ENCODE peak calls at places on chromosomes 13 and 19, in nine cellular contexts. One of them, this sample, is unnamed.

GRCh38 chr13:113428871-113429607 is 24.2 kb downstream of the ADPRHL1 start:
- DNase-seq in skeletal muscle cell: no peak
- DNase-seq in left ventricle myocardium inferior: no peak
- DNase-seq in cardiac muscle cell: no peak
- DNase-seq in H7: no peak
- DNase-seq in PC-3: no peak
- DNase-seq in GM12864: no peak
- DNase-seq in fibroblast of mammary gland: no peak
- DNase-seq in kidney epithelial cell: no peak
- DNase-seq in this sample: no peak

GRCh38 chr19:35931161-35931873 is 4.9 kb upstream of the LRFN3 start:
- DNase-seq in cardiac muscle cell: peak
- DNase-seq in GM12864: peak
- DNase-seq in kidney epithelial cell: peak
- DNase-seq in H7: peak
- DNase-seq in skeletal muscle cell: peak
- DNase-seq in PC-3: peak
- DNase-seq in left ventricle myocardium inferior: peak
- DNase-seq in fibroblast of mammary gland: peak
- DNase-seq in this sample: peak

GRCh38 chr13:76654263-76654662 is 231.9 kb downstream of the KCTD12 start:
- DNase-seq in fibroblast of mammary gland: no peak
- DNase-seq in kidney epithelial cell: no peak
- DNase-seq in GM12864: no peak
- DNase-seq in left ventricle myocardium inferior: no peak
- DNase-seq in PC-3: no peak
- DNase-seq in cardiac muscle cell: no peak
- DNase-seq in skeletal muscle cell: no peak
- DNase-seq in H7: no peak
- DNase-seq in this sample: no peak

GRCh38 chr13:111874981-111875380 is 192.0 kb upstream of the SOX1 start:
- DNase-seq in cardiac muscle cell: no peak
- DNase-seq in skeletal muscle cell: no peak
- DNase-seq in kidney epithelial cell: no peak
- DNase-seq in left ventricle myocardium inferior: no peak
- DNase-seq in GM12864: no peak
- DNase-seq in H7: no peak
- DNase-seq in fibroblast of mammary gland: no peak
- DNase-seq in PC-3: no peak
- DNase-seq in this sample: no peak

GRCh38 chr19:15954820-15955219 is 6.0 kb downstream of the OR10H4 start:
- DNase-seq in GM12864: no peak
- DNase-seq in cardiac muscle cell: no peak
- DNase-seq in PC-3: peak
- DNase-seq in left ventricle myocardium inferior: no peak
- DNase-seq in skeletal muscle cell: no peak
- DNase-seq in kidney epithelial cell: no peak
- DNase-seq in H7: no peak
- DNase-seq in fibroblast of mammary gland: no peak
- DNase-seq in this sample: no peak

GRCh38 chr13:100526299-100527030 is 62.1 kb downstream of the GGACT start:
- DNase-seq in left ventricle myocardium inferior: no peak
- DNase-seq in GM12864: no peak
- DNase-seq in H7: peak
- DNase-seq in cardiac muscle cell: no peak
- DNase-seq in fibroblast of mammary gland: no peak
- DNase-seq in PC-3: no peak
- DNase-seq in kidney epithelial cell: no peak
- DNase-seq in skeletal muscle cell: no peak
- DNase-seq in this sample: no peak

GRCh38 chr13:102440259-102440936 is 38.5 kb upstream of the FGF14 start:
- DNase-seq in kidney epithelial cell: peak
- DNase-seq in GM12864: peak
- DNase-seq in cardiac muscle cell: no peak
- DNase-seq in PC-3: no peak
- DNase-seq in H7: no peak
- DNase-seq in fibroblast of mammary gland: no peak
- DNase-seq in skeletal muscle cell: no peak
- DNase-seq in left ventricle myocardium inferior: no peak
- DNase-seq in this sample: no peak

GRCh38 chr13:39530996-39531395 is 72.0 kb downstream of the LHFPL6 start:
- DNase-seq in GM12864: no peak
- DNase-seq in skeletal muscle cell: no peak
- DNase-seq in fibroblast of mammary gland: peak
- DNase-seq in cardiac muscle cell: no peak
- DNase-seq in PC-3: peak
- DNase-seq in H7: no peak
- DNase-seq in left ventricle myocardium inferior: no peak
- DNase-seq in kidney epithelial cell: no peak
- DNase-seq in this sample: no peak

GRCh38 chr13:97267418-97268059 is 45.4 kb downstream of the MBNL2 start:
- DNase-seq in skeletal muscle cell: no peak
- DNase-seq in fibroblast of mammary gland: no peak
- DNase-seq in cardiac muscle cell: no peak
- DNase-seq in left ventricle myocardium inferior: no peak
- DNase-seq in kidney epithelial cell: no peak
- DNase-seq in H7: peak
- DNase-seq in GM12864: no peak
- DNase-seq in PC-3: no peak
- DNase-seq in this sample: no peak

GRCh38 chr13:71217827-71218226 is 649.2 kb downstream of the DACH1 start:
- DNase-seq in kidney epithelial cell: no peak
- DNase-seq in H7: no peak
- DNase-seq in fibroblast of mammary gland: no peak
- DNase-seq in PC-3: no peak
- DNase-seq in cardiac muscle cell: no peak
- DNase-seq in skeletal muscle cell: no peak
- DNase-seq in left ventricle myocardium inferior: no peak
- DNase-seq in GM12864: no peak
- DNase-seq in this sample: no peak

GRCh38 chr19:18775586-18776287 is 15.4 kb downstream of the COMP start:
- DNase-seq in kidney epithelial cell: no peak
- DNase-seq in cardiac muscle cell: no peak
- DNase-seq in PC-3: peak
- DNase-seq in fibroblast of mammary gland: peak
- DNase-seq in left ventricle myocardium inferior: no peak
- DNase-seq in H7: peak
- DNase-seq in skeletal muscle cell: no peak
- DNase-seq in GM12864: no peak
- DNase-seq in this sample: no peak

GRCh38 chr13:34776390-34776981 is 165.6 kb upstream of the NBEA start:
- DNase-seq in cardiac muscle cell: no peak
- DNase-seq in H7: no peak
- DNase-seq in PC-3: peak
- DNase-seq in fibroblast of mammary gland: no peak
- DNase-seq in kidney epithelial cell: no peak
- DNase-seq in GM12864: no peak
- DNase-seq in skeletal muscle cell: no peak
- DNase-seq in left ventricle myocardium inferior: no peak
- DNase-seq in this sample: no peak

GRCh38 chr19:4279530-4280422 is 710 bp downstream of the SHD start:
- DNase-seq in left ventricle myocardium inferior: no peak
- DNase-seq in skeletal muscle cell: no peak
- DNase-seq in H7: peak
- DNase-seq in kidney epithelial cell: no peak
- DNase-seq in cardiac muscle cell: peak
- DNase-seq in PC-3: no peak
- DNase-seq in GM12864: no peak
- DNase-seq in fibroblast of mammary gland: no peak
- DNase-seq in this sample: no peak

GRCh38 chr19:4284974-4285373 is 5.9 kb downstream of the SHD start:
- DNase-seq in PC-3: no peak
- DNase-seq in kidney epithelial cell: no peak
- DNase-seq in fibroblast of mammary gland: no peak
- DNase-seq in GM12864: no peak
- DNase-seq in skeletal muscle cell: no peak
- DNase-seq in left ventricle myocardium inferior: no peak
- DNase-seq in cardiac muscle cell: no peak
- DNase-seq in H7: no peak
- DNase-seq in this sample: no peak

GRCh38 chr19:4278926-4279529 is at the start of gene SHD:
- DNase-seq in kidney epithelial cell: no peak
- DNase-seq in skeletal muscle cell: no peak
- DNase-seq in left ventricle myocardium inferior: no peak
- DNase-seq in H7: peak
- DNase-seq in PC-3: no peak
- DNase-seq in fibroblast of mammary gland: no peak
- DNase-seq in GM12864: no peak
- DNase-seq in cardiac muscle cell: peak
- DNase-seq in this sample: no peak

GRCh38 chr19:4288091-4288777 is 9.2 kb downstream of the SHD start:
- DNase-seq in skeletal muscle cell: no peak
- DNase-seq in PC-3: peak
- DNase-seq in left ventricle myocardium inferior: no peak
- DNase-seq in kidney epithelial cell: no peak
- DNase-seq in GM12864: no peak
- DNase-seq in cardiac muscle cell: no peak
- DNase-seq in H7: peak
- DNase-seq in fibroblast of mammary gland: no peak
- DNase-seq in this sample: no peak

DNA sequence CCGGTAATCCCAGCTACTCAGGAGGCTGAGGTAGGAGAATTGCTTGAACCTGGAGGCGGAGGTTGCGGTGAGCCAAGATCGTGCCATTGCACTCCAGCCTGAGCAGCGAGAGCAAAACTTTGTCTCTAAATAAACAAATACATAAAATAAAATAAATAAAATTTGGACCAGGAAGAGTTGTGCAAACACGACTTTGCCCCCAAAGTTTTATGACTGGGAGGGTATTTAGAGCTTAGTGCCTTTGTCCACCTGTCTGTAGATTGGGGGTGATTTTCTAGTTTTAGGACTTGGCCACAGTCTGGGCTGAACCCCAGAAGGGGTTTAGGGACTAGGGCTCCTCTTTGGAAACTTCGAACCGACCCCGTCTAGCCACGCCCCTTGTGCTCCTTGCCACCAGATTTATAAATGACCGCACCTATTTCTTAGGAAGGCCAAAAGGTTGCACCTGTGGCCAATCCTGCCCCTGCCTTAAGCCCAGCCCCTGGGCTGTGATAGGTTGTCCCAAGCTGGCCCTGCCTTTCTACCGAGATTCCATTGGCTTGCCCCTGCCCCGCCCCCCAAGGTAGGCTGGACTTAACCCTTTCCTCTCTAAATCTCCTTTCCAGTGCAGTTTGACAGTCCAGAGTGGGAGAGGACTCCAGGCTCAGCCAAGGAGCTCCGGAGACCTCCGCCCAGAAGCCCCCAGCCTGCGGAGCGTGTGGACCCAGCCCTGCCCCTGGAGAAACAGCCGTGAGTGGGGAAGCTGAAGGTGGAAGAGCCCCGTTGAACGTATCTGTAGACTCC is 5.3 kb downstream of the SHD start:
- DNase-seq in H7: peak
- DNase-seq in PC-3: peak
- DNase-seq in fibroblast of mammary gland: no peak
- DNase-seq in skeletal muscle cell: no peak
- DNase-seq in left ventricle myocardium inferior: no peak
- DNase-seq in GM12864: no peak
- DNase-seq in cardiac muscle cell: peak
- DNase-seq in kidney epithelial cell: no peak
- DNase-seq in this sample: no peak
- H3K4me3 ChIP-seq in H7: peak
- H3K4me3 ChIP-seq in PC-3: no peak
- H3K4me3 ChIP-seq in fibroblast of mammary gland: no peak
- H3K4me3 ChIP-seq in skeletal muscle cell: no peak
- H3K4me3 ChIP-seq in left ventricle myocardium inferior: no peak
- H3K4me3 ChIP-seq in GM12864: no peak
- H3K4me3 ChIP-seq in cardiac muscle cell: no peak
- H3K4me3 ChIP-seq in kidney epithelial cell: no peak
- H3K4me3 ChIP-seq in this sample: no peak

DNA sequence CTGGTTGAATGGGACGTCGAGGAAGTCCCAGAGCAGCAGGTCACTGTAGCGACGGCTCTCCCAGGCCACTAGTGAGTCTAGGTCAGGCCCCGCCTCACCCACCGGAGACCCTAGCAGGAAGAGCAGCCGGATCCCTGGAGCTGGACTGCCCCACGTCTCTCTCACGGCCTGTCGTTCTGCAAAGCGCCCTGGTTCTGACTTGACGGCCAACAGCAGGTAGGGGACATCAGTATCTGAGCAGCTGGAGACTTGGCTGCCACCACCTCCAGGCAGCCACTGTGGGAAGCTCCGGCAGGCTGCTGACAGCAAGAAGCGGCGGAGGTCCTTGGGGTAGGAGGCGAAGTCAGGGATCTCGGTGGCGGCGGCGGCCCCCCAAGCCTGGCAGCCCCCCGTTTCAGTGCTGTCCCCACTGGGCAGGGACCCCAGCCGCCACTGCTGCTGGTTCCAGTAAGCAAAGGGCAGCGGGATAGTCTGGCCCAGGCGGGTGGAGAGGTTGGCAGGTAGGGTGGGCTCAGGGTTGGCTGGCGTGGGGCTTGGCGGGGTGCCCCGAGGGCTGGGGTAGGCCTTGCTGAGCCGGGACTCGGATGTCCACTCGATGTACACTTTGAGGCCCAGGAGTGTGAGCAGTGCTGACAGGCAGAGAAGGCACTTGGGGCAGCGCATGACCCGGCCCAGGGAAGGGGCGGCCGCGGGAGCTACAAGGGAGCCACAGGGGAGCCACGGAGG is 895 bp downstream of the B3GNT8 start:
- DNase-seq in cardiac muscle cell: peak
- DNase-seq in left ventricle myocardium inferior: peak
- DNase-seq in PC-3: no peak
- DNase-seq in kidney epithelial cell: no peak
- DNase-seq in fibroblast of mammary gland: no peak
- DNase-seq in GM12864: no peak
- DNase-seq in H7: peak
- DNase-seq in skeletal muscle cell: no peak
- DNase-seq in this sample: no peak
- H3K4me3 ChIP-seq in cardiac muscle cell: peak
- H3K4me3 ChIP-seq in left ventricle myocardium inferior: peak
- H3K4me3 ChIP-seq in PC-3: no peak
- H3K4me3 ChIP-seq in kidney epithelial cell: no peak
- H3K4me3 ChIP-seq in fibroblast of mammary gland: no peak
- H3K4me3 ChIP-seq in GM12864: no peak
- H3K4me3 ChIP-seq in H7: no peak
- H3K4me3 ChIP-seq in skeletal muscle cell: no peak
- H3K4me3 ChIP-seq in this sample: peak

GRCh38 chr19:11382898-11383705 is 1.0 kb downstream of the EPOR start:
- DNase-seq in kidney epithelial cell: no peak
- DNase-seq in GM12864: no peak
- DNase-seq in H7: peak
- DNase-seq in cardiac muscle cell: peak
- DNase-seq in PC-3: peak
- DNase-seq in skeletal muscle cell: no peak
- DNase-seq in left ventricle myocardium inferior: peak
- DNase-seq in fibroblast of mammary gland: no peak
- DNase-seq in this sample: no peak
- H3K4me3 ChIP-seq in kidney epithelial cell: peak
- H3K4me3 ChIP-seq in GM12864: no peak
- H3K4me3 ChIP-seq in H7: peak
- H3K4me3 ChIP-seq in cardiac muscle cell: peak
- H3K4me3 ChIP-seq in PC-3: peak
- H3K4me3 ChIP-seq in skeletal muscle cell: peak
- H3K4me3 ChIP-seq in left ventricle myocardium inferior: peak
- H3K4me3 ChIP-seq in fibroblast of mammary gland: no peak
- H3K4me3 ChIP-seq in this sample: peak

DNA sequence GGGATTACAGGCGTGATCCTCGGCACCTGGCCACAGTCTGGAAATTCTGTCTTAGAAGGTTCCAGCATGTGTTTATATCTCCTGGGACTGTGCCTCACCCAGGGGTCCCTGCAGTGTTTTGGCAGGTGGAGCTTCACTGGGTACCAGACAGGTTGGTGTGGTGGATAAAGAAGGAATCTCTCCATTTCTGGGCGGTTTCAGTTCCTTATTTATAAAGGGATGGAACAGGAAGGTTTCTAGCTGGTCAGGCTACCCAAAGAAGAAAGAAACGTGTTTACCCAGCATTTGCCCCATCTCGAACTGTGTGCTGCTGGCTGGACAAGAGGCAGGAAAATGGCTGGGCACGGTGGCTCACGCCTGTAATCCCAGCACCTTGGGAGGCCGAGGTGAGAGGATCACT is 9.8 kb downstream of the PNPLA6 start:
- DNase-seq in skeletal muscle cell: no peak
- DNase-seq in PC-3: no peak
- DNase-seq in left ventricle myocardium inferior: no peak
- DNase-seq in H7: no peak
- DNase-seq in fibroblast of mammary gland: no peak
- DNase-seq in GM12864: no peak
- DNase-seq in kidney epithelial cell: no peak
- DNase-seq in cardiac muscle cell: no peak
- DNase-seq in this sample: no peak
- H3K4me3 ChIP-seq in skeletal muscle cell: no peak
- H3K4me3 ChIP-seq in PC-3: no peak
- H3K4me3 ChIP-seq in left ventricle myocardium inferior: no peak
- H3K4me3 ChIP-seq in H7: no peak
- H3K4me3 ChIP-seq in fibroblast of mammary gland: no peak
- H3K4me3 ChIP-seq in GM12864: no peak
- H3K4me3 ChIP-seq in kidney epithelial cell: no peak
- H3K4me3 ChIP-seq in cardiac muscle cell: no peak
- H3K4me3 ChIP-seq in this sample: no peak